ENCODE peak calls at places on chromosomes 16 and 17, in four cellular contexts. I is dorsolateral prefrontal cortex, F is AG04449, V is mucosa of descending colon. Q is an unnamed sample.

GRCh38 chr17:4509923-4510614 is 11.4 kb downstream of the SPNS2 start:
- DNase-seq in I (no peak), V (no peak), F (no peak), Q (no peak)

GRCh38 chr16:27859020-27859419 is 204.5 kb downstream of the GSG1L start:
- DNase-seq in I (no peak), V (no peak), F (no peak), Q (no peak)

GRCh38 chr16:22719945-22720344 is 94.0 kb upstream of the HS3ST2 start:
- DNase-seq in F (no peak), V (no peak), I (no peak), Q (no peak)

GRCh38 chr16:70018254-70018653 is 67.1 kb downstream of the CLEC18A start:
- DNase-seq in I (no peak), F (no peak), V (peak), Q (no peak)

GRCh38 chr16:66385415-66385814 is 18.9 kb downstream of the CDH5 start:
- DNase-seq in V (no peak), I (no peak), F (no peak), Q (no peak)

GRCh38 chr16:29820730-29821662 is 734 bp downstream of the MVP start:
- DNase-seq in I (no peak), V (peak), F (no peak), Q (peak)

GRCh38 chr17:63480826-63481487 is 4.1 kb downstream of the ACE start:
- DNase-seq in F (no peak), V (no peak), I (no peak), Q (no peak)

GRCh38 chr17:17104494-17104893 is 62.2 kb downstream of the MPRIP start:
- DNase-seq in V (no peak), I (peak), F (no peak), Q (no peak)

GRCh38 chr17:77299256-77300015 is 158.7 kb downstream of the SEC14L1 start:
- DNase-seq in V (no peak), F (no peak), I (peak), Q (no peak)

GRCh38 chr16:53781023-53781605 is 77.2 kb downstream of the FTO start:
- DNase-seq in V (no peak), I (no peak), F (no peak), Q (no peak)

GRCh38 chr17:32960815-32961214 is 30.8 kb upstream of the SPACA3 start:
- DNase-seq in F (no peak), I (no peak), V (no peak), Q (no peak)

GRCh38 chr17:3029213-3029913 is 34.0 kb downstream of the OR1D5 start:
- DNase-seq in I (no peak), F (no peak), V (no peak), Q (no peak)

GRCh38 chr16:89478576-89479221 is 11.7 kb downstream of the ANKRD11 start:
- DNase-seq in F (no peak), V (no peak), I (no peak), Q (no peak)

GRCh38 chr17:58336456-58337094 is 8.0 kb upstream of the TSPOAP1 start:
- DNase-seq in I (no peak), V (no peak), F (no peak), Q (no peak)

GRCh38 chr17:58337126-58337599 is 8.6 kb upstream of the TSPOAP1 start:
- DNase-seq in F (no peak), I (no peak), V (no peak), Q (no peak)

GRCh38 chr17:58338907-58339774 is 10.5 kb upstream of the TSPOAP1 start:
- DNase-seq in V (peak), F (peak), I (no peak), Q (no peak)

GRCh38 chr17:58338454-58338841 is 9.9 kb upstream of the TSPOAP1 start:
- DNase-seq in F (no peak), V (no peak), I (no peak), Q (no peak)

DNA sequence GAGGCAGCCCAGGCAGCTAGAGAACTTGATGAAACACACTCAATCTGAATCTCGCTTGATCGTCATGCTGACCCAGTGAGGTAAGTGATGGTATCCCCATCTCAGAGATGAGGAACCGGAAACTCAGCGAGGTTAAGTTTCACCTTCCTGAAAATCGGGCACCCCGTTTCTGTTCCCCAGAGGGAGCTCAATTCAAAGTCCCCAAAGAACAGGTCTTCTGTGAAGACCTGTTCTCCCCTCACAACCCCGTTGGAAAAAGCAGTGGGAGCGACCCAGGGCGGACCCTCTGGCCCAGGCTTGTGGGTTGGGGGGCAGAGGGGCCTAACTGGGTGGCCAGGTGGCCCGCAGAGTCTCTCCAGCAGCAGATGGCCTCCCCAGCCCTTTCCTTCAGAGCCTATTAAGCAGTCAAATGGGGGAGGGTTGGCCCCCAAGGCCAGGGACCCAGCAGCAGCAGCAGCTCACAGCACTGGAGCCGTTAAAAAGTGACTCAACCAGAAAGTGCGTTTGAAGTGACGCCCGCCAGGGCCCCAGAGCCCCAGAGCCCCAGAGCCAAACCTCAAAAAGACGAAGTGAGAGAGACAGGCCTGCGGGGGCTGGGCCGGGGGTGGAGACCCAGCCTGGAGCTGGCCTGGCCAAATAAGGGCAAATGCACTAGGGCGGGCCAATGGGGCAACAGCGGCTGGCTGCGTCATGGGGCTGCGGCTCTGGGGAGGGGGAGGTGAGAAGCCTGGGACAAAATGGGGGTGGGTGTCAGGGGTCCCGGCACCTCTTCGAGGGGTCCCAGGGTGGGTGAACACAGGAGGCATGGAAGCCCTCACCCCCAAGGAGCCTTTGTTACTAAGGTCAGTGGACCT is 9.2 kb upstream of the TSPOAP1 start:
- DNase-seq in V (peak), I (no peak), F (peak), Q (no peak)
- H3K4me3 ChIP-seq in V (no peak), I (no peak), F (no peak), Q (no peak)

GRCh38 chr17:1593630-1593931 is 31.0 kb upstream of the PITPNA start:
- DNase-seq in F (no peak), V (no peak), I (no peak), Q (no peak)

GRCh38 chr17:1592751-1593629 is 30.4 kb upstream of the PITPNA start:
- DNase-seq in I (no peak), F (no peak), V (peak), Q (no peak)

GRCh38 chr17:1590031-1590746 is 27.6 kb upstream of the PITPNA start:
- DNase-seq in I (peak), V (peak), F (peak), Q (no peak)

GRCh38 chr17:1590747-1591473 is 28.3 kb upstream of the PITPNA start:
- DNase-seq in I (peak), F (no peak), V (no peak), Q (no peak)

GRCh38 chr17:1591474-1592090 is 29.0 kb upstream of the PITPNA start:
- DNase-seq in F (no peak), V (no peak), I (no peak), Q (no peak)
- TF ChIP-seq CTCF in F (no peak), V (no peak), I (no peak), Q (no peak)

GRCh38 chr17:76076100-76076764 is 1.7 kb downstream of the GALR2 start:
- DNase-seq in F (no peak), I (no peak), V (no peak), Q (no peak)
- H3K4me3 ChIP-seq in F (no peak), I (no peak), V (no peak), Q (no peak)

GRCh38 chr16:5025171-5025632 is 8.5 kb downstream of the NAGPA start:
- DNase-seq in V (peak), F (no peak), I (peak), Q (peak)
- TF ChIP-seq CTCF in V (no peak), F (peak), I (peak), Q (no peak)

DNA sequence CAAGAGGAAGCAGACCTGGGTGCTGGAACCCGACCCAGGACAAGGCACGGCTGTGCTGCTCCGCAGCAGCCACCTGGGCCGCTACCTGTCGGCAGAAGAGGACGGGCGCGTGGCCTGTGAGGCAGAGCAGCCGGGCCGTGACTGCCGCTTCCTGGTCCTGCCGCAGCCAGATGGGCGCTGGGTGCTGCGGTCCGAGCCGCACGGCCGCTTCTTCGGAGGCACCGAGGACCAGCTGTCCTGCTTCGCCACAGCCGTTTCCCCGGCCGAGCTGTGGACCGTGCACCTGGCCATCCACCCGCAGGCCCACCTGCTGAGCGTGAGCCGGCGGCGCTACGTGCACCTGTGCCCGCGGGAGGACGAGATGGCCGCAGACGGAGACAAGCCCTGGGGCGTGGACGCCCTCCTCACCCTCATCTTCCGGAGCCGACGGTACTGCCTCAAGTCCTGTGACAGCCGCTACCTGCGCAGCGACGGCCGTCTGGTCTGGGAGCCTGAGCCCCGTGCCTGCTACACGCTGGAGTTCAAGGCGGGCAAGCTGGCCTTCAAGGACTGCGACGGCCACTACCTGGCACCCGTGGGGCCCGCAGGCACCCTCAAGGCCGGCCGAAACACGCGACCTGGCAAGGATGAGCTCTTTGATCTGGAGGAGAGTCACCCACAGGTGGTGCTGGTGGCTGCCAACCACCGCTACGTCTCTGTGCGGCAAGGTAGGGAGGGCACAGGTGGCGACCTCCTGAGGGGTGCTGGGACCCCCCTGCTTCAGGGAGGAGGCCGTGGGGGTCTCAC is 667 bp downstream of the FSCN2 start:
- DNase-seq in V (no peak), I (no peak), F (no peak), Q (no peak)
- H3K4me3 ChIP-seq in V (no peak), I (no peak), F (no peak), Q (no peak)

DNA sequence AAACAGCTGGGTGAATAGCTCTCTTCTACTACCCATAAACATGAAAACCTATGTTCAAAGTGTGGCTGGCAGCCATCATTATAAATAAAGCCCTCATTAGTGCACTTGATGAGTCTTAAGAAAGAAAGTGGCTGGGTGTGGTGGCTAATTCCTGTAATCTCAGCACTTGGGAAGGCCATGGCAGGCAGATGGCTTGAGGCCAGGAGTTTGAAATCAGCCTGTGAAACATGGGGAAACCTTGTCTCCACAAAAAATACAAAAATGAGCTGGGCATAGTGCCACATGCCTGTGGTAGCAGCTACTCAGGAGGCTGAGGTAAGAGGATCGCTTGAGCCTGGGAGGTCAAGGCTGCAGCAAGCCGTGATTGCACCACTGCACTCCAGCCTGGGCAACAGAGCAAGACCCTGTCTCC is 28.3 kb upstream of the APPBP2 start:
- DNase-seq in V (no peak), F (peak), I (no peak), Q (no peak)
- TF ChIP-seq CTCF in V (no peak), F (no peak), I (no peak), Q (no peak)

DNA sequence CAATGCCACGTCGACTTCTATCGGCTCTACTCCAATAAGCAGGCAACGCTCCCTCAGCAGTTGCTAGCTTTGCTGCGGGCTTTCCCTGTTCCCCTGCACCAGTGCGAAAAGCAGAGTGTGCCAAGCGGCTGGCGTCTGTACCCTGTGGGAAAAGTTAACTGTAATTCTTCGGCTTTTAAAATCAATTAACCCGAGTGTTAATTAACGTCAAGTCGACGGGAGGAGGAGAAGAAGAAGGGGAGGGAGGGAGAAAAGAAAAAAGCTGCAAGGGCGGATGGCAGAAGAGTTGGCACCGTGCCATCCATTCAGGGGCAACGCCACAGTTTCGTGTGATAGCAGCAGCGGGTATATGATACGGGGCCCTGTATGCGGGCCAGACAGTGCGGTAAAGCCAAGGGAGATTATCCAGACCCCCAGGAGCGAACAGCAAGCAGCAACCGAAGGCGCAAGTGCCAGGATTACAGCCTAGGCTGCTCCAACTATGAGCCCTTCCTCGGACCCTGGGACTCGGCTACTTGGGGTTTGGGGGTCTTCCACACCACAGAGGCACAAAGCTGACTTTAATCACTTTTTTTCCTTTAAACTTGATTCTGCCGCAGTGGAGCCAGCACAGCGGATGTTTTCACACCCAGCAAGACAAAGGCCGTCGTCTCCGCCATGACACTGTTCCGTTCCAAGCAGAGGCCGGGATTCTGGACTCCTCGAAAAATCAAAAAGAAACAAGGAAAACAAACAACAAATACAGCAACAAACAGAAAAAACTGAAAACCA is 253.8 kb upstream of the PMFBP1 start:
- DNase-seq in I (peak), F (no peak), V (no peak), Q (no peak)
- H3K4me3 ChIP-seq in I (peak), F (no peak), V (no peak), Q (no peak)

GRCh38 chr16:61946019-61946418 is 90.2 kb downstream of the CDH8 start:
- DNase-seq in V (no peak), F (no peak), I (no peak), Q (no peak)
- TF ChIP-seq CTCF in V (no peak), F (no peak), I (no peak), Q (no peak)

DNA sequence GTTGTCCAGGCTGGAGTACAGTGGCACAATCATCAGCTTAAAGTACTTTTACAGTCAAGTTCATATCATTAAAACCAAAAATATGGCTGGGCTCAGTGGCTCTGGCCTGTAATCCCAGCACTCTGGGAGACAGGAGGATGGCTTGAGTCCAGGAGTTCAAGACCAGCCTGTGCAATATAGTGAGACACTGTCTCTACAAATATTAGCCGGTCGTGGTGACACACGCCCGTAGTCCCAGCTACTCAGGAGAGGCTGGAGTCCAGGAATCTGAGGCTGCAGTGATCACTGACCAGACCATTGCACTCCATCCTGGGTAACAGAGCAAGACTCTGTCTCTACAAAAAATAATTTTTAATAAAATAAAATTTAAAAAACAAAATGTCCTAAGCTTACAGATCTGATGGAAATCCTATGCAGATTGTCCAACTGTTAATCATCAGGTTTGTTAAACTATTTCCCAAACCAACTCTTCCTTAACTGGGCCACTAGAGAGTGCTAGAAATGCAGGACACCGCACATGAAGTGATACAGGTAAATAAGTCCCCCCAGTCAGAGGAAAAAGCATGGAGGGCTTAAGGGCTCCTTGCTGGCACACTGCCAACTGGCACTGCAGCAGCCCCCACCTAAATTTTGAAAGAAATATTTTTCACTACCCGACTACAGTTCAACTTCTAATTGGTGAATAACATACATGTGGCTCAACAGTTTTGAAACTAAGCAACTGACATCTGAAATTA is 2.8 kb downstream of the USP22 start:
- DNase-seq in V (peak), I (no peak), F (no peak), Q (no peak)
- H3K4me3 ChIP-seq in V (no peak), I (peak), F (peak), Q (peak)

DNA sequence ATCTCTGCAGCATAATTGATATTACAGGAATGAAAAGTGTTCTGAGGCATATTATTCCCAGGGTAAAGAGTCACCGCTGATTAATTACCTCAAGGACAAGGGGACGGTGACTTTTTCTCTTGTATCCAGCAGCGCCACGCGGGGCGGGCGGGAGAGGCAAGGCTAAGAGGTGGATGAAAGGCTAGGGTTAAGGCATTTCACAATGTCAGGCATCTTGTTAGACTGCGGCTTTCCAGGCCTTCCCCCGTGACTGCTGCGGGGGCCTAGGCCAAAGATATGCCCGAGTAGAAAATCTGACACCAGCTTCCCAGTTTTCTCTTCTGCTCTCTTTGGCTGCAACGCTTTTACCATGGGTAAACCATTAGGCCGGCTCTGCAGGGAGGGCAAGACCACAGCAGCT is 698.2 kb downstream of the MAF start:
- DNase-seq in V (no peak), I (no peak), F (no peak), Q (no peak)
- TF ChIP-seq CTCF in V (no peak), I (no peak), F (no peak), Q (no peak)